ENCODE peak calls at places on chromosomes 5 and 9, in six cellular contexts. One of them, this sample, is unnamed.

GRCh38 chr5:127029513-127030258 is 672 bp downstream of the MARCHF3 start:
- DNase-seq in iPS DF 19.7: no peak
- DNase-seq in astrocyte: peak
- DNase-seq in T47D: peak
- DNase-seq in stomach: peak
- DNase-seq in effector CD4-positive, alpha-beta T cell: peak
- DNase-seq in this sample: no peak

GRCh38 chr9:97710356-97711222 is 13.4 kb upstream of the XPA start:
- DNase-seq in iPS DF 19.7: no peak
- DNase-seq in astrocyte: peak
- DNase-seq in T47D: peak
- DNase-seq in stomach: peak
- DNase-seq in effector CD4-positive, alpha-beta T cell: peak
- DNase-seq in this sample: no peak

GRCh38 chr9:131238402-131239021 is 37.8 kb downstream of the FAM78A start:
- DNase-seq in iPS DF 19.7: no peak
- DNase-seq in astrocyte: peak
- DNase-seq in T47D: no peak
- DNase-seq in stomach: no peak
- DNase-seq in effector CD4-positive, alpha-beta T cell: no peak
- DNase-seq in this sample: no peak

GRCh38 chr5:56088431-56088949 is 93.7 kb upstream of the IL6ST start:
- DNase-seq in iPS DF 19.7: no peak
- DNase-seq in astrocyte: no peak
- DNase-seq in T47D: no peak
- DNase-seq in stomach: no peak
- DNase-seq in effector CD4-positive, alpha-beta T cell: no peak
- DNase-seq in this sample: no peak

GRCh38 chr9:110069326-110070248 is 138.4 kb downstream of the C9orf152 start:
- DNase-seq in iPS DF 19.7: no peak
- DNase-seq in astrocyte: peak
- DNase-seq in T47D: no peak
- DNase-seq in stomach: no peak
- DNase-seq in effector CD4-positive, alpha-beta T cell: no peak
- DNase-seq in this sample: no peak

GRCh38 chr5:163607256-163607655 is 101.8 kb downstream of the MAT2B start:
- DNase-seq in iPS DF 19.7: no peak
- DNase-seq in astrocyte: no peak
- DNase-seq in T47D: no peak
- DNase-seq in stomach: no peak
- DNase-seq in effector CD4-positive, alpha-beta T cell: no peak
- DNase-seq in this sample: no peak

GRCh38 chr5:76641514-76642120 is 18.4 kb upstream of the F2RL2 start:
- DNase-seq in iPS DF 19.7: no peak
- DNase-seq in astrocyte: peak
- DNase-seq in T47D: peak
- DNase-seq in stomach: peak
- DNase-seq in effector CD4-positive, alpha-beta T cell: peak
- DNase-seq in this sample: no peak

GRCh38 chr5:120454094-120454798 is 9.9 kb upstream of the PRR16 start:
- DNase-seq in iPS DF 19.7: no peak
- DNase-seq in astrocyte: peak
- DNase-seq in T47D: no peak
- DNase-seq in stomach: no peak
- DNase-seq in effector CD4-positive, alpha-beta T cell: no peak
- DNase-seq in this sample: no peak

GRCh38 chr5:173567548-173567947 is 48.9 kb downstream of the BOD1 start:
- DNase-seq in iPS DF 19.7: no peak
- DNase-seq in astrocyte: peak
- DNase-seq in T47D: peak
- DNase-seq in stomach: no peak
- DNase-seq in effector CD4-positive, alpha-beta T cell: no peak
- DNase-seq in this sample: no peak

GRCh38 chr9:115211413-115212204 is 93.7 kb upstream of the TNC start:
- DNase-seq in iPS DF 19.7: no peak
- DNase-seq in astrocyte: peak
- DNase-seq in T47D: no peak
- DNase-seq in stomach: no peak
- DNase-seq in effector CD4-positive, alpha-beta T cell: no peak
- DNase-seq in this sample: no peak

GRCh38 chr5:139985733-139986132 is 57.4 kb downstream of the NRG2 start:
- DNase-seq in iPS DF 19.7: no peak
- DNase-seq in astrocyte: peak
- DNase-seq in T47D: no peak
- DNase-seq in stomach: no peak
- DNase-seq in effector CD4-positive, alpha-beta T cell: no peak
- DNase-seq in this sample: no peak

GRCh38 chr9:136565075-136565721 is 19.4 kb upstream of the NOTCH1 start:
- DNase-seq in iPS DF 19.7: no peak
- DNase-seq in astrocyte: peak
- DNase-seq in T47D: no peak
- DNase-seq in stomach: no peak
- DNase-seq in effector CD4-positive, alpha-beta T cell: no peak
- DNase-seq in this sample: no peak

GRCh38 chr9:127569819-127570401 is 42.2 kb upstream of the STXBP1 start:
- DNase-seq in iPS DF 19.7: no peak
- DNase-seq in astrocyte: no peak
- DNase-seq in T47D: no peak
- DNase-seq in stomach: no peak
- DNase-seq in effector CD4-positive, alpha-beta T cell: no peak
- DNase-seq in this sample: no peak

GRCh38 chr5:53397845-53398244 is 82.6 kb upstream of the FST start:
- DNase-seq in iPS DF 19.7: no peak
- DNase-seq in astrocyte: peak
- DNase-seq in T47D: no peak
- DNase-seq in stomach: no peak
- DNase-seq in effector CD4-positive, alpha-beta T cell: no peak
- DNase-seq in this sample: no peak

GRCh38 chr5:118762291-118762690 is 226.1 kb downstream of the DTWD2 start:
- DNase-seq in iPS DF 19.7: no peak
- DNase-seq in astrocyte: no peak
- DNase-seq in T47D: no peak
- DNase-seq in stomach: no peak
- DNase-seq in effector CD4-positive, alpha-beta T cell: no peak
- DNase-seq in this sample: no peak

GRCh38 chr9:33453286-33453882 is 6.0 kb upstream of the AQP3 start:
- DNase-seq in iPS DF 19.7: no peak
- DNase-seq in astrocyte: no peak
- DNase-seq in T47D: no peak
- DNase-seq in stomach: no peak
- DNase-seq in effector CD4-positive, alpha-beta T cell: no peak
- DNase-seq in this sample: no peak

GRCh38 chr5:151153766-151154272 is 3.8 kb downstream of the ANXA6 start:
- DNase-seq in iPS DF 19.7: no peak
- DNase-seq in astrocyte: no peak
- DNase-seq in T47D: no peak
- DNase-seq in stomach: no peak
- DNase-seq in effector CD4-positive, alpha-beta T cell: no peak
- DNase-seq in this sample: no peak

GRCh38 chr5:82885657-82886389 is 191.4 kb downstream of the TMEM167A start:
- DNase-seq in iPS DF 19.7: no peak
- DNase-seq in astrocyte: peak
- DNase-seq in T47D: no peak
- DNase-seq in stomach: no peak
- DNase-seq in effector CD4-positive, alpha-beta T cell: no peak
- DNase-seq in this sample: no peak

GRCh38 chr5:57267796-57268195 is 93.9 kb downstream of the GPBP1 start:
- DNase-seq in iPS DF 19.7: no peak
- DNase-seq in astrocyte: no peak
- DNase-seq in T47D: no peak
- DNase-seq in stomach: no peak
- DNase-seq in effector CD4-positive, alpha-beta T cell: no peak
- DNase-seq in this sample: no peak

GRCh38 chr9:109863961-109864360 is 84.0 kb downstream of the PALM2AKAP2 start:
- DNase-seq in iPS DF 19.7: no peak
- DNase-seq in astrocyte: no peak
- DNase-seq in T47D: no peak
- DNase-seq in stomach: no peak
- DNase-seq in effector CD4-positive, alpha-beta T cell: no peak
- DNase-seq in this sample: no peak

GRCh38 chr9:112447283-112447761 is 39.3 kb upstream of the KIAA1958 start:
- DNase-seq in iPS DF 19.7: no peak
- DNase-seq in astrocyte: peak
- DNase-seq in T47D: no peak
- DNase-seq in stomach: no peak
- DNase-seq in effector CD4-positive, alpha-beta T cell: no peak
- DNase-seq in this sample: no peak

GRCh38 chr5:154351566-154351965 is 94.2 kb upstream of the SAP30L start:
- DNase-seq in iPS DF 19.7: no peak
- DNase-seq in astrocyte: no peak
- DNase-seq in T47D: no peak
- DNase-seq in stomach: no peak
- DNase-seq in effector CD4-positive, alpha-beta T cell: no peak
- DNase-seq in this sample: no peak

GRCh38 chr9:101093620-101094019 is 65.1 kb downstream of the PLPPR1 start:
- DNase-seq in iPS DF 19.7: no peak
- DNase-seq in astrocyte: peak
- DNase-seq in T47D: no peak
- DNase-seq in stomach: no peak
- DNase-seq in effector CD4-positive, alpha-beta T cell: no peak
- DNase-seq in this sample: no peak

GRCh38 chr5:1538741-1539392 is 15.1 kb upstream of the LPCAT1 start:
- DNase-seq in iPS DF 19.7: no peak
- DNase-seq in astrocyte: no peak
- DNase-seq in T47D: no peak
- DNase-seq in stomach: no peak
- DNase-seq in effector CD4-positive, alpha-beta T cell: no peak
- DNase-seq in this sample: no peak